ENCODE peak calls at places on chromosome 15, in six cellular contexts. One of them, this sample, is unnamed.

GRCh38 chr15:66369773-66370651 is 13.5 kb upstream of the TIPIN start:
- DNase-seq in adrenal gland: no peak
- DNase-seq in NB4: peak; percentile 81
- DNase-seq in psoas muscle: no peak
- DNase-seq in PC-3: peak; percentile 28
- DNase-seq in astrocyte of the spinal cord: peak; percentile 13
- DNase-seq in this sample: peak; percentile 62

GRCh38 chr15:24645627-24646026 is 29.9 kb upstream of the NPAP1 start:
- DNase-seq in adrenal gland: no peak
- DNase-seq in NB4: no peak
- DNase-seq in psoas muscle: no peak
- DNase-seq in PC-3: no peak
- DNase-seq in astrocyte of the spinal cord: no peak
- DNase-seq in this sample: no peak

GRCh38 chr15:88656760-88657221 is 18.0 kb downstream of the ISG20 start:
- DNase-seq in adrenal gland: no peak
- DNase-seq in NB4: no peak
- DNase-seq in psoas muscle: no peak
- DNase-seq in PC-3: no peak
- DNase-seq in astrocyte of the spinal cord: no peak
- DNase-seq in this sample: no peak

GRCh38 chr15:66698318-66698961 is 3.6 kb upstream of the SMAD6 start:
- DNase-seq in adrenal gland: peak; percentile 79
- DNase-seq in NB4: peak; percentile 77
- DNase-seq in psoas muscle: peak; percentile 69
- DNase-seq in PC-3: peak; percentile 75
- DNase-seq in astrocyte of the spinal cord: peak; percentile 62
- DNase-seq in this sample: peak; percentile 82

GRCh38 chr15:67050062-67050461 is 15.3 kb upstream of the SMAD3 start:
- DNase-seq in adrenal gland: no peak
- DNase-seq in NB4: peak; percentile 29
- DNase-seq in psoas muscle: no peak
- DNase-seq in PC-3: no peak
- DNase-seq in astrocyte of the spinal cord: no peak
- DNase-seq in this sample: peak; percentile 77

GRCh38 chr15:94856267-94856854 is 625.0 kb downstream of the MCTP2 start:
- DNase-seq in adrenal gland: no peak
- DNase-seq in NB4: no peak
- DNase-seq in psoas muscle: no peak
- DNase-seq in PC-3: no peak
- DNase-seq in astrocyte of the spinal cord: no peak
- DNase-seq in this sample: no peak

GRCh38 chr15:80695099-80695910 is at the start of gene ABHD17C:
- DNase-seq in adrenal gland: peak; percentile 52
- DNase-seq in NB4: peak; percentile 59
- DNase-seq in psoas muscle: peak; percentile 76
- DNase-seq in PC-3: peak; percentile 64
- DNase-seq in astrocyte of the spinal cord: peak; percentile 58
- DNase-seq in this sample: peak; percentile 63

GRCh38 chr15:68489426-68489825 is 57.5 kb upstream of the ITGA11 start:
- DNase-seq in adrenal gland: no peak
- DNase-seq in NB4: no peak
- DNase-seq in psoas muscle: no peak
- DNase-seq in PC-3: no peak
- DNase-seq in astrocyte of the spinal cord: no peak
- DNase-seq in this sample: no peak

GRCh38 chr15:31439328-31439727 is 112.7 kb downstream of the KLF13 start:
- DNase-seq in adrenal gland: no peak
- DNase-seq in NB4: peak; percentile 51
- DNase-seq in psoas muscle: peak; percentile 56
- DNase-seq in PC-3: peak; percentile 41
- DNase-seq in astrocyte of the spinal cord: no peak
- DNase-seq in this sample: no peak

GRCh38 chr15:92880796-92881569 is 19.1 kb upstream of the CHD2 start:
- DNase-seq in adrenal gland: no peak
- DNase-seq in NB4: no peak
- DNase-seq in psoas muscle: no peak
- DNase-seq in PC-3: no peak
- DNase-seq in astrocyte of the spinal cord: no peak
- DNase-seq in this sample: no peak

GRCh38 chr15:92881838-92882696 is 18.1 kb upstream of the CHD2 start:
- DNase-seq in adrenal gland: peak; percentile 100
- DNase-seq in NB4: peak; percentile 100
- DNase-seq in psoas muscle: peak; percentile 99
- DNase-seq in PC-3: peak; percentile 99
- DNase-seq in astrocyte of the spinal cord: peak; percentile 100
- DNase-seq in this sample: peak; percentile 100

GRCh38 chr15:92878593-92879053 is 21.5 kb upstream of the CHD2 start:
- DNase-seq in adrenal gland: no peak
- DNase-seq in NB4: no peak
- DNase-seq in psoas muscle: no peak
- DNase-seq in PC-3: no peak
- DNase-seq in astrocyte of the spinal cord: no peak
- DNase-seq in this sample: no peak

GRCh38 chr15:92881570-92881837 is 18.6 kb upstream of the CHD2 start:
- DNase-seq in adrenal gland: no peak
- DNase-seq in NB4: no peak
- DNase-seq in psoas muscle: no peak
- DNase-seq in PC-3: no peak
- DNase-seq in astrocyte of the spinal cord: no peak
- DNase-seq in this sample: no peak

DNA sequence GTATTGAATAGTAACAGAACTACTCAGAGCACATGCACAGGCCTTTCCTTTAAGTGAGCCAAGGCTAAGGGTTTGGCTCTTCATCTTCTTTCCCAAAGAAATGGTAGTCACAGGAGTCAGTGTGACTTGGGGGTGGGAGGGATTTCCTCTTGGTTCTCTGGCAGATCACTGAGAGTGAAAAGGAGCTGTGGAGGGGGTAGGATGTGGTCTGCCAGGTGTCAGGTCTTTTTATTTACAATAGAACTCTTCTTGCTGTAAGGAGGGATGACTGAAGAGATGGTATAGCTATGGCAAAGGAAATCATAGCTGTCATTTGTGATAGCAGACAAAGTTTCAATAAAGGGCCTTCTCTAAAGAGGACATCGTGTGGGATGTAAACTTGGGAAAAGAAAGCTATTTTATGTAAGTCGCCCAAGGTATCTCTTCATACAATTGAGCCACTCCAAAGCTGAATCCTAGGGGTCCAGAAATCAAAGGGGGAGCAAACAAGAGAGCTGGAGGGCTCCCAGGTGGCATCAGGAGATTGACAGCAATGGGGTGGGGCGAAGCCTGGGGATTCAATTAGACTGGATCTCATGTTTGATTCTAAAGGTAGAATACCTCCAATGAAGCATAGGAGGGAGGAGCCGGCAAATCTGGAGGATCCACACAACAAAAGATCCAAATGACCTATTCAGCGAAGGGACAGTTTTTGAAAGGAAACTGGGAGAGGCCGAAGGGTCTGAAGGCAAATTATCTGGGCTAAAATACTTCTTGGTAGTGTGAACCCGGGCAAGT is 20.0 kb upstream of the CHD2 start:
- DNase-seq in adrenal gland: no peak
- DNase-seq in NB4: no peak
- DNase-seq in psoas muscle: no peak
- DNase-seq in PC-3: no peak
- DNase-seq in astrocyte of the spinal cord: no peak
- DNase-seq in this sample: no peak
- H3K4me3 ChIP-seq in adrenal gland: no peak overlapping the region
- H3K4me3 ChIP-seq in NB4: no peak overlapping the region
- H3K4me3 ChIP-seq in psoas muscle: no peak overlapping the region
- H3K4me3 ChIP-seq in PC-3: no peak overlapping the region
- H3K4me3 ChIP-seq in astrocyte of the spinal cord: no peak overlapping the region
- H3K4me3 ChIP-seq in this sample: no peak overlapping the region

DNA sequence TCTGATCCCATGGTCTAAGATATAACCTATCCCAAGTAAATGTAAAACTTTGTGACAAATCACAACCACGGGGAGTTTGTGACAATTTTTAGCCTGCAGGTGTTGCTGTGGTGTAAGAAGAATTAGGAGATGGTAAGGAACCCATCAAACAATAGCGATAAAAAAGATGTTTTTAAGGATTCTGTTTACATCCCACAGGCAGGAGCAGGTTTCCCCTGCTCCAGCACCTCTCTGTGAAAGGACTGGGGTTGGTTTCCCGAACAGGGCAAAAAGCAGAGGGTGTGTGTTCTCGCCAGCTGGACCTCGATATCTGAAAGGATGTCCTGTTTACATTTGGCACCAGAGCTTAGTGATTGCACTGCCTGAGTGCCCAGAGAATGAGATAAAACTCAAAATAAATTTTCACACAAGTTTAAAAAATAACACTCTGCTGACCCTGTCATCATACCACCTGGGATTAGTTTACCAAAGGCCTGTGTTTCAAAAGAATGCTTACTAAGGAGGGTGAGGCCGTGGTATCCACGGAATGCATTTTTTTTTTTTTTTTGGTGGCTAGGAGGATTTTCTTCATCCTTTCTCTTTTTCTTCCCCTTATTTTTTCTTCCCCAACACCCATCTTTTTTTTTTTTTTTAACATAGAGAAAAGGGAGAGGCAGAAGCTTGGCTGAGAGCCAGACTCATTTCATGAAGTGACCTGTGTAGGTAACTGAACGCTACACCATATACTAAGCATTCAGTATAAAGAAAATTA is 151.8 kb upstream of the DPH6 start:
- DNase-seq in adrenal gland: peak; percentile 33
- DNase-seq in NB4: no peak
- DNase-seq in psoas muscle: no peak
- DNase-seq in PC-3: peak; percentile 58
- DNase-seq in astrocyte of the spinal cord: peak; percentile 59
- DNase-seq in this sample: peak; percentile 79
- TF ChIP-seq CTCF in adrenal gland: no peak
- TF ChIP-seq CTCF in NB4: no peak
- TF ChIP-seq CTCF in psoas muscle: no peak
- TF ChIP-seq CTCF in PC-3: peak; percentile 62
- TF ChIP-seq CTCF in astrocyte of the spinal cord: no peak
- TF ChIP-seq CTCF in this sample: peak; percentile 18

GRCh38 chr15:100684591-100684990 is 82.2 kb downstream of the ASB7 start:
- DNase-seq in adrenal gland: peak; percentile 13
- DNase-seq in NB4: no peak
- DNase-seq in psoas muscle: no peak
- DNase-seq in PC-3: no peak
- DNase-seq in astrocyte of the spinal cord: no peak
- DNase-seq in this sample: no peak

GRCh38 chr15:100686725-100687488 is 84.5 kb downstream of the ASB7 start:
- DNase-seq in adrenal gland: no peak
- DNase-seq in NB4: no peak
- DNase-seq in psoas muscle: no peak
- DNase-seq in PC-3: peak; percentile 90
- DNase-seq in astrocyte of the spinal cord: peak; percentile 77
- DNase-seq in this sample: peak; percentile 66

GRCh38 chr15:100688549-100689120 is 86.2 kb downstream of the ASB7 start:
- DNase-seq in adrenal gland: peak; percentile 6
- DNase-seq in NB4: no peak
- DNase-seq in psoas muscle: no peak
- DNase-seq in PC-3: no peak
- DNase-seq in astrocyte of the spinal cord: no peak
- DNase-seq in this sample: no peak

GRCh38 chr15:100687532-100688215 is 85.3 kb downstream of the ASB7 start:
- DNase-seq in adrenal gland: peak; percentile 6
- DNase-seq in NB4: no peak
- DNase-seq in psoas muscle: peak; percentile 67
- DNase-seq in PC-3: peak; percentile 95
- DNase-seq in astrocyte of the spinal cord: peak; percentile 85
- DNase-seq in this sample: peak; percentile 88

DNA sequence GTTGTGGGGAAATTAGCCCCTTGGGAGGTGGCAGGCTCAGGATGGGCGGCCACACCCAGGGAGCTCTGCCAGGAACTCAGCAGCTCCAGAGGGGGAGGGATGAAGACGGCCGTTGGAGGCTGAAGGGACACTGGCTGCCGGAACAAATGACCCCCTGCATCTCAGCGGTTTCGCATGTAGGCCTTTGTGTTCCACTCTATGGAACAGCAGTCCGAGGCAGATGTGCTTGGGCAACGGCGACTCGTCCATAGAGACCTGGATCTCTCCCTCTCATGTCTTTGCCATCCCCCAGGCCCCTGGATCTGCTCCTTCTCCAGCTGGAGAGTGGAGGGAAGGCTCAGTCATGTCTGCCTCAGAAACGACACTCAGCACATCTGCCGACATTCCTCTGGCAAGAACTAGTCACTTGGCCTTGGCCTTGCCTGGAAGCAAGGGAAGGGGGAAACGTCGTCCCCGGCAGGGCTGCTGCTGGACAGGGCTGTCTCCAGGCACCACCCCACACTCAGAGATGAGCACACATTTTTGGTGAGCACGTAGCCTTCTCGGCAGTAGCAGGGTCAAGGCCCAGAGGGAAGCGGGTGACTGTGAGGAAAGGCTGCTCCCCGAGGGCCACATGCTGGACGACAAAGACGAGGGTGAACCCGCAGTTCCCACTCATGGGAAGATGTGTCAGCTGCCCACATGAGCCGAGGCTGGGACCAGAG is 83.8 kb downstream of the ASB7 start:
- DNase-seq in adrenal gland: peak; percentile 17
- DNase-seq in NB4: no peak
- DNase-seq in psoas muscle: peak; percentile 90
- DNase-seq in PC-3: no peak
- DNase-seq in astrocyte of the spinal cord: no peak
- DNase-seq in this sample: no peak
- H3K4me3 ChIP-seq in adrenal gland: no peak overlapping the region
- H3K4me3 ChIP-seq in NB4: no peak overlapping the region
- H3K4me3 ChIP-seq in psoas muscle: no peak overlapping the region
- H3K4me3 ChIP-seq in PC-3: no peak overlapping the region
- H3K4me3 ChIP-seq in astrocyte of the spinal cord: no peak overlapping the region
- H3K4me3 ChIP-seq in this sample: no peak overlapping the region

GRCh38 chr15:100430381-100430780 is 88.6 kb upstream of the ADAMTS17 start:
- DNase-seq in adrenal gland: no peak
- DNase-seq in NB4: no peak
- DNase-seq in psoas muscle: no peak
- DNase-seq in PC-3: no peak
- DNase-seq in astrocyte of the spinal cord: no peak
- DNase-seq in this sample: no peak

GRCh38 chr15:100434038-100434437 is 92.3 kb upstream of the ADAMTS17 start:
- DNase-seq in adrenal gland: no peak
- DNase-seq in NB4: no peak
- DNase-seq in psoas muscle: peak; percentile 58
- DNase-seq in PC-3: no peak
- DNase-seq in astrocyte of the spinal cord: no peak
- DNase-seq in this sample: no peak

GRCh38 chr15:100437261-100437660 is 91.5 kb downstream of the CERS3 start:
- DNase-seq in adrenal gland: no peak
- DNase-seq in NB4: no peak
- DNase-seq in psoas muscle: no peak
- DNase-seq in PC-3: no peak
- DNase-seq in astrocyte of the spinal cord: no peak
- DNase-seq in this sample: no peak

GRCh38 chr15:100429116-100429728 is 87.4 kb upstream of the ADAMTS17 start:
- DNase-seq in adrenal gland: peak; percentile 31
- DNase-seq in NB4: no peak
- DNase-seq in psoas muscle: peak; percentile 86
- DNase-seq in PC-3: no peak
- DNase-seq in astrocyte of the spinal cord: no peak
- DNase-seq in this sample: peak; percentile 2

DNA sequence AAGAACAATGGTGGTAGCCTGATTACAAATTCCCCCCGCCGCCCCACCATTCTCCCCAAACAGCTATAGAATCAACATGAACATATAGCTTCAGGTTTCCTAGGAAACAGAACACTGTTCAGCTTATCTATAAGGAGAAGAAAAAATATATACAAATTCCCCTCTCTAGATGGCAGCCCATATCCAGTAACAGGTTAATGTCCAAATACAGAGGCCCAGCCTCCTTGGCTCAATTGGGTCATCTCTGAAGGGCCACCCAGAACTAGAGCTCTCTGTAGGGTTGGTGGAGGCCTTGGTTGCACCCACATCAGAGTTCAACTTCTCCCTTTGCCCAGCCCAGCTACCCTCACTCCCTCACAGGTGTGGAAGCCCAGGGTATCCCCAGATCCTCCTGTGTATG is 91.5 kb upstream of the ADAMTS17 start:
- DNase-seq in adrenal gland: no peak
- DNase-seq in NB4: peak; percentile 16
- DNase-seq in psoas muscle: no peak
- DNase-seq in PC-3: no peak
- DNase-seq in astrocyte of the spinal cord: no peak
- DNase-seq in this sample: no peak
- TF ChIP-seq CTCF in adrenal gland: no peak
- TF ChIP-seq CTCF in NB4: no peak
- TF ChIP-seq CTCF in psoas muscle: no peak
- TF ChIP-seq CTCF in PC-3: peak; percentile 22
- TF ChIP-seq CTCF in astrocyte of the spinal cord: no peak
- TF ChIP-seq CTCF in this sample: no peak